ENCODE peak calls at places on chromosomes 6 and 20, in ten cellular contexts. D is HCT116, R is GM23338, C is spleen, X is endothelial cell of umbilical vein, Y is HepG2, W is transverse colon, P is breast epithelium, B is sigmoid colon, T is esophagus muscularis mucosa. A is an unnamed sample.

GRCh38 chr6:127192911-127193503 is 73.7 kb upstream of the RNF146 start:
- DNase-seq in Y (no peak), W (no peak), T (no peak), D (no peak), R (no peak), C (no peak), B (no peak), P (no peak), X (peak; percentile 72), A (no peak)

GRCh38 chr20:52054123-52054522 is 137.5 kb downstream of the ZFP64 start:
- DNase-seq in C (peak; percentile 76), R (no peak), Y (no peak), X (no peak), D (no peak), T (no peak), P (no peak), W (peak; percentile 25), B (no peak), A (no peak)

GRCh38 chr6:41373919-41374617 is 38.7 kb downstream of the NCR2 start:
- DNase-seq in T (peak; percentile 60), X (no peak), R (peak; percentile 85), P (no peak), B (no peak), W (no peak), Y (no peak), C (no peak), D (no peak), A (no peak)

GRCh38 chr6:134007077-134007476 is 45.3 kb downstream of the SLC2A12 start:
- DNase-seq in P (peak; percentile 58), W (peak; percentile 68), B (no peak), Y (no peak), R (no peak), T (no peak), D (no peak), C (no peak), X (no peak), A (no peak)

GRCh38 chr20:37133952-37134351 is 38.2 kb upstream of the RBL1 start:
- DNase-seq in W (no peak), Y (no peak), R (no peak), P (no peak), B (no peak), C (no peak), T (no peak), D (no peak), X (no peak), A (no peak)

GRCh38 chr6:134640975-134641429 is 308.9 kb downstream of the ALDH8A1 start:
- DNase-seq in T (peak; percentile 94), P (peak; percentile 63), B (peak; percentile 81), W (peak; percentile 84), X (peak; percentile 84), C (peak; percentile 83), R (peak; percentile 79), D (peak; percentile 58), Y (peak; percentile 79), A (peak; percentile 12)

GRCh38 chr20:56995635-56996075 is 270.8 kb downstream of the BMP7 start:
- DNase-seq in P (no peak), W (no peak), T (no peak), X (no peak), C (no peak), R (peak; percentile 86), D (peak; percentile 29), Y (peak; percentile 23), B (no peak), A (peak; percentile 30)

GRCh38 chr6:36928547-36928918 is 26.0 kb upstream of the PI16 start:
- DNase-seq in Y (no peak), B (no peak), W (peak; percentile 40), X (no peak), R (no peak), C (no peak), T (no peak), P (no peak), D (no peak), A (no peak)

GRCh38 chr6:166586424-166587156 is at the start of gene RAMACL:
- DNase-seq in D (peak; percentile 51), W (peak; percentile 52), Y (no peak), B (no peak), X (no peak), T (no peak), R (peak; percentile 79), P (no peak), C (peak; percentile 90), A (peak; percentile 71)

GRCh38 chr6:168983925-168984324 is 269.7 kb downstream of the THBS2 start:
- DNase-seq in R (no peak), C (no peak), T (no peak), Y (no peak), B (no peak), X (no peak), D (no peak), W (no peak), P (no peak), A (no peak)

GRCh38 chr20:9744551-9744950 is 94.3 kb downstream of the PAK5 start:
- DNase-seq in R (no peak), Y (no peak), C (no peak), W (no peak), X (no peak), D (no peak), P (no peak), B (no peak), T (no peak), A (no peak)

GRCh38 chr20:19758888-19759331 is 852 bp downstream of the RIN2 start:
- DNase-seq in P (peak; percentile 72), R (peak; percentile 79), T (peak; percentile 93), W (peak; percentile 59), D (no peak), Y (peak; percentile 74), B (peak; percentile 83), C (no peak), X (peak; percentile 52), A (no peak)

GRCh38 chr6:161353208-161353613 is 79.3 kb upstream of the AGPAT4 start:
- DNase-seq in Y (peak; percentile 46), D (peak; percentile 52), T (no peak), C (no peak), X (no peak), B (no peak), R (peak; percentile 94), P (no peak), W (no peak), A (no peak)

GRCh38 chr6:135939216-135939610 is 87.7 kb downstream of the PDE7B start:
- DNase-seq in W (no peak), P (no peak), B (no peak), X (no peak), R (no peak), C (no peak), D (no peak), T (no peak), Y (no peak), A (no peak)

GRCh38 chr6:143100429-143100828 is 39.7 kb downstream of the AIG1 start:
- DNase-seq in C (no peak), W (no peak), Y (no peak), D (no peak), X (no peak), R (no peak), T (no peak), B (no peak), P (no peak), A (no peak)

GRCh38 chr6:101776919-101777350 is 383.4 kb downstream of the GRIK2 start:
- DNase-seq in X (no peak), R (no peak), B (no peak), W (no peak), Y (no peak), P (no peak), D (no peak), T (no peak), C (no peak), A (no peak)

DNA sequence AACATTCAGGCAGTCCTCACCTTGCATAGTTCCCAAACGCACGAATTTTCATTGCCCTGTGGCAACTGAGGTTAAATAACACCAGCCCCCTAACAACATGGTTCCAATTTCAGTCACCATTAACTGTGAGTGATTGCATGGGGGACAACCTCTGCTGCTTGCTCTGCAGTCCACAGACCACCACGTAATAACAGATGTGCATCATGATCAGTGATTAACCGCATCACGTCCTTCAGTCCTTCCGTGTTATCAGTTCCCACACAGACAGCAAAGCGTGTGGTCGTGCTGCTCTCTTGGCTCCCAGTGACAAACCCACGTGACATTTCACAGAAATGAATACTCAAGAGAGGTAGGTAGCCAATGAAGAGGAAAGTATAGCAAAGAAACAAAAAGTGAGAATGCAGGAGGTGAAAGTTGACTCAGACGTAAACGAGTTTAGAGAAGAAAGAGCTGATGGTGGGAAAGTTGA is 95.9 kb downstream of the LY86 start:
- DNase-seq in Y (no peak), W (no peak), B (no peak), C (no peak), D (no peak), P (no peak), T (no peak), R (no peak), X (no peak), A (peak; percentile 54)
- TF ChIP-seq POLR2AphosphoS5 in Y (no peak), W (no peak), B (no peak), C (no peak), D (no peak), P (no peak), T (no peak), R (no peak), X (no peak), A (no peak)

GRCh38 chr6:49322861-49323260 is 140.2 kb downstream of the MMUT start:
- DNase-seq in X (no peak), W (no peak), T (no peak), R (no peak), B (no peak), P (no peak), D (no peak), Y (no peak), C (no peak), A (no peak)
- TF ChIP-seq POLR2AphosphoS5 in X (no peak), W (no peak), T (no peak), R (no peak), B (no peak), P (no peak), D (no peak), Y (no peak), C (no peak), A (no peak)

DNA sequence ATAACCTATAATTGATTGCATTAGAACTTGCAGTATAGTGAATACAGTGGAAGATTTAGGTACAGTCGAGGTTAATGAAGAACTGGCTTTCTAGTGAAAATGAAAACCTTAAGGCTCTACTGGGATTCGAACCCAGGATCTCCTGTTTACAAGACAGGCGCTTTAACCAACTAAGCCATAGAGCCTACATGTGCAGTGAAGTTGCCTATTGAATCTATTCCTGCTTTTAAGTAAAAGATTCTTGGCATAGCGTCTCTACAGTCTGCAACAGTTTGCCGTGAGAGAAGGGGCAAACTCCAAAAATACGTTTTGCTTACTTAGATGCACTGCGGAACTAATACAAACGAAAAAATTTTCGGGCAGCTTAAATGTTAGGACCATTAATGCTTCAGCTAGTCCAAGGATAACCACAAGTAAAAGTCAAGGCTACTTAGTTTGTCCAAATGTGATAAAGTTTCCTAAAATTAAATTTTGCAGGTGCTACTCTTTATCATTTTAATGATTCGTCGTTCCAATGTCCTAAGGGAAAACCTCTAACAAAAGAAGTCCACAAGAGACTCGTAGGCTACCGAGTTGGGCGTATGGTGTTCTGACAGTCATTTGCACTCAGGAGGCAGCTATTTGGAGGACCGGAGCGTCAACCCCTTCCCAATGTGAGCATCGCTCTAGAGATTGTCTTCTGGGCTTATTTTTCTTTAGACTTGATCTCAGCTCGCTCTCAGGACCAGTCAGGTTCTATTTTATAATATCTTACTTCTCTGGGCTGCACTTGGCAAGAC is 31.3 kb upstream of the ZSCAN23 start:
- DNase-seq in B (no peak), X (peak; percentile 72), Y (peak; percentile 85), R (peak; percentile 89), P (no peak), C (no peak), W (no peak), T (no peak), D (peak; percentile 88), A (no peak)
- TF ChIP-seq POLR2AphosphoS5 in B (no peak), X (no peak), Y (no peak), R (no peak), P (no peak), C (no peak), W (no peak), T (no peak), D (no peak), A (no peak)

GRCh38 chr6:6951355-6951754 is 156.4 kb upstream of the RREB1 start:
- DNase-seq in X (no peak), T (no peak), B (no peak), R (no peak), D (no peak), P (no peak), C (no peak), Y (no peak), W (no peak), A (no peak)
- TF ChIP-seq POLR2AphosphoS5 in X (no peak), T (no peak), B (no peak), R (no peak), D (no peak), P (no peak), C (no peak), Y (no peak), W (no peak), A (no peak)

A was measured in GM12891.